ENCODE peak calls at places on chromosomes 16 and 17, in five cellular contexts. U is MM.1S, K is kidney epithelial cell, H is mesendoderm, E is K562. W is an unnamed sample.
A peak's percentile ranks its signal among the peaks of the same experiment; 100 is the strongest.

GRCh38 chr16:886802-887731 is 83.7 kb downstream of the LMF1 start:
- DNase-seq in E (no peak), K (no peak), H (peak; percentile 30), U (no peak), W (no peak)

GRCh38 chr17:79721993-79722671 is 8.6 kb upstream of the ENPP7 start:
- DNase-seq in E (peak; percentile 47), U (no peak), H (peak; percentile 65), K (no peak), W (no peak)

GRCh38 chr16:47230296-47230695 is 86.6 kb upstream of the NETO2 start:
- DNase-seq in K (no peak), U (no peak), E (no peak), H (no peak), W (no peak)

GRCh38 chr17:37699285-37699973 is 45.4 kb downstream of the HNF1B start:
- DNase-seq in U (no peak), K (no peak), H (no peak), E (no peak), W (no peak)

GRCh38 chr17:78019367-78019975 is 61.0 kb downstream of the TNRC6C start:
- DNase-seq in H (peak; percentile 41), U (peak; percentile 55), E (peak; percentile 23), K (no peak), W (no peak)

GRCh38 chr17:52030096-52030495 is 128.4 kb downstream of the CA10 start:
- DNase-seq in H (peak; percentile 16), K (no peak), E (no peak), U (no peak), W (no peak)

GRCh38 chr16:29806096-29806579 is at the start of gene MAZ:
- DNase-seq in K (no peak), H (no peak), U (peak; percentile 84), E (peak; percentile 78), W (peak; percentile 97)

GRCh38 chr17:40122944-40123810 is 1.4 kb downstream of the MSL1 start:
- DNase-seq in K (no peak), H (peak; percentile 88), E (peak; percentile 61), U (peak; percentile 54), W (peak; percentile 50)

GRCh38 chr16:17343729-17344128 is 127.0 kb downstream of the XYLT1 start:
- DNase-seq in H (no peak), K (no peak), E (no peak), U (no peak), W (no peak)

GRCh38 chr16:52569296-52569695 is 22.4 kb upstream of the TOX3 start:
- DNase-seq in E (no peak), U (no peak), K (no peak), H (no peak), W (no peak)

GRCh38 chr16:894841-895240 is 75.9 kb downstream of the LMF1 start:
- DNase-seq in U (no peak), K (no peak), E (peak; percentile 59), H (no peak), W (no peak)

GRCh38 chr16:77840623-77841274 is 52.4 kb downstream of the VAT1L start:
- DNase-seq in K (no peak), H (no peak), E (no peak), U (no peak), W (no peak)

GRCh38 chr16:8113843-8114242 is 476.5 kb downstream of the TMEM114 start:
- DNase-seq in H (no peak), E (no peak), K (no peak), U (no peak), W (no peak)

GRCh38 chr16:80899804-80900592 is 95.6 kb upstream of the CDYL2 start:
- DNase-seq in K (no peak), E (no peak), H (no peak), U (no peak), W (peak; percentile 90)

GRCh38 chr16:85471469-85472431 is 141.4 kb upstream of the GSE1 start:
- DNase-seq in U (no peak), E (no peak), H (no peak), K (no peak), W (no peak)

GRCh38 chr17:75875940-75876189 is 2.5 kb downstream of the TRIM47 start:
- DNase-seq in H (no peak), E (no peak), K (no peak), U (no peak), W (peak; percentile 79)

GRCh38 chr17:76697702-76698465 is 12.9 kb downstream of the MXRA7 start:
- DNase-seq in U (no peak), E (peak; percentile 67), H (peak; percentile 79), K (no peak), W (no peak)

GRCh38 chr16:72921106-72921505 is 126.8 kb downstream of the ZFHX3 start:
- DNase-seq in E (no peak), U (no peak), K (no peak), H (no peak), W (no peak)

GRCh38 chr17:63621684-63622570 is at the start of gene MAP3K3:
- DNase-seq in E (peak; percentile 99), U (peak; percentile 100), H (peak; percentile 100), K (peak; percentile 99), W (peak; percentile 100)

GRCh38 chr17:76145231-76146052 is 4.4 kb upstream of the FOXJ1 start:
- DNase-seq in K (no peak), U (peak; percentile 71), H (no peak), E (no peak), W (no peak)

GRCh38 chr16:15653227-15653626 is 3.2 kb downstream of the NDE1 start:
- DNase-seq in H (peak; percentile 27), U (no peak), K (no peak), E (no peak), W (peak; percentile 93)

GRCh38 chr17:45904886-45905285 is 10.5 kb downstream of the MAPT start:
- DNase-seq in K (no peak), U (no peak), E (no peak), H (no peak), W (no peak)

GRCh38 chr17:81869221-81870154 is 1.6 kb downstream of the ARHGDIA start:
- DNase-seq in K (no peak), E (peak; percentile 66), H (peak; percentile 70), U (no peak), W (no peak)

GRCh38 chr17:74125160-74125559 is 78.3 kb upstream of the RPL38 start:
- DNase-seq in U (no peak), K (no peak), H (no peak), E (no peak), W (no peak)

GRCh38 chr16:88700636-88701482 is 5.3 kb downstream of the RNF166 start:
- DNase-seq in H (no peak), K (peak; percentile 56), U (peak; percentile 81), E (peak; percentile 77), W (no peak)

DNA sequence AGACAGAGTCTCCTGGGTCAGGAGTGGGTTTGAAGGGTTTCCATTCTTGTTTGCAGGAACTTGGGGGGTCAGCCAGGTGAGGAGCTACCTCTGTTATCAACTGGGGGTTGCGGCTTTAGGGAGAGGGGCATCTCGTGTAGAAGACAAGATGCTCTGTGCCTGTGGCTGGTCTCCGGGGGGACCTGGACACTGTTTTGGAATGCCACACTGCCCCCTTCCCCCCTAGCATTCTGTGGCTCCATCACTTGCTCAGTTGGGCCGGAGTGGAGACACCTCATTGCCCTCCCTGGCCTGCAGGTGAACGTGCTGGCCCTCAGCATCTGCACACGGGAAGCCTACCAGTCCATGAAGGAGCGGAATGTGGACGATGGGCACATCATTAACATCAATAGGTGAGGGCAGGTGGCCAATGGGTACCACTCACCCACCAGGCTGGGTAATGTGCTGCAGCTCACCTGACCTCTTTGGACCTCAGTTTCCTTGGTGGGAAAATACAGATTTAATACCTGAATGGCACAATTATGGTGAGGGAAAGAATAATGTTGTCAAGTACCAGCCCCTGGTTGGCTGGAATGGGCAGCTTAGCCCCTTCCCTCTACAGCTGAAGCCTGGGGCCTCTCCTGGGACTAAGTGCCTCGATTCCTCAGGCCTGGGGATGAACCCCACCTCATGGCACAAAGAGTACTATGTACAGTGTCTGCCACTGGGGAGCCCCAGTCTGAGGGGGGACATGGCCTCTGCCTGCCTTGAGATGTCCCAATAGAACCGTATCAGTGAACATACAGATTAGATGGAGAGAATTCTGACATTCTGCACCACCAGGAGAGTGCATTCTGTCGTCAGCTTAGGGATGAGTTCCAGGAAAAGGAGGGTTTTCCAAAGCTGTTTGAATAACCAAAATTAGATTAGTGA is 3.3 kb upstream of the MRM1 start:
- DNase-seq in U (no peak), H (no peak), K (no peak), E (no peak), W (no peak)
- H3K4me3 ChIP-seq in U (no peak overlapping the region), H (no peak overlapping the region), K (no peak overlapping the region), E (no peak overlapping the region), W (no peak overlapping the region)

DNA sequence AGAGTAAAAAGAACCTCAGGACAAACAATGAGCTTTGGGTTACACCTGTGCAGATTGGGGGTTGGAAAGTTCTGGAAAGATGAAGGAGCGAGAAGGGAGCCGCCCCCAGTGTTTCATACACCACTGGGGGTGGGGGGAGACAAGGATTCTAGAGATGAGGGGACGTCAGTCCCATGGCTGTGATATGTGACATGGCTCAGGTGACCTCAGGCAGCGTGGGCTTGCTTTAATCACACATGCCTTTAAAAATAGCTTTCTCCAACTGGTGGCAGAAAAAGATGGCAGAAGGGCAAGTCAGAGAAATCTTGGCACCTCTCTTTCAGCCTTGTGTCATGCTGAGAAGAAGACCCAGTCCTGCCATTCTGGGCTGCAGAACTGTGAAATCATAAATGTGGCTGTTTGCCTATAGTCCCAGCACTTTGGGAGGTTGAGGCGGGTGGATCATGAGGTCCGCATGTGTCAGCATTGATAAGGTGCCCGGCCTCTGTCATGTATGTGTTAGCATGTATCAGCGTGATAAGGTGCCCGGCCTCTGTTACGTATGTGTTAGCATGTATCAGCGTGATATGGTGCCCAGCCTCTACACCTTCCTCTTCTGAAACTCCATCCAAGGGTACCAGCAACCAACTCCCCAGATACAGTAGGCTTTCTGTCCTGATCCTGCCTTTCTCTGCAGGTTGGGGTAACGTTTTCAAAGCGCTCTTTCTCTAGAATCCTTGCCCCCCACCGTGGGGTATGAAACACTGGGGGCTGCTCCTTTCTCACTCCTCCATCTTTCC is 25.0 kb downstream of the WIPI1 start:
- DNase-seq in E (no peak), U (no peak), K (no peak), H (no peak), W (no peak)
- H3K36me3 ChIP-seq in E (peaks cover 2% of the 10 kb centered on the region), U (peaks cover 14% of the 10 kb centered on the region), K (peaks cover 4% of the 10 kb centered on the region), H (no peaks in the 10 kb centered on the region), W (peaks cover 19% of the 10 kb centered on the region)

DNA sequence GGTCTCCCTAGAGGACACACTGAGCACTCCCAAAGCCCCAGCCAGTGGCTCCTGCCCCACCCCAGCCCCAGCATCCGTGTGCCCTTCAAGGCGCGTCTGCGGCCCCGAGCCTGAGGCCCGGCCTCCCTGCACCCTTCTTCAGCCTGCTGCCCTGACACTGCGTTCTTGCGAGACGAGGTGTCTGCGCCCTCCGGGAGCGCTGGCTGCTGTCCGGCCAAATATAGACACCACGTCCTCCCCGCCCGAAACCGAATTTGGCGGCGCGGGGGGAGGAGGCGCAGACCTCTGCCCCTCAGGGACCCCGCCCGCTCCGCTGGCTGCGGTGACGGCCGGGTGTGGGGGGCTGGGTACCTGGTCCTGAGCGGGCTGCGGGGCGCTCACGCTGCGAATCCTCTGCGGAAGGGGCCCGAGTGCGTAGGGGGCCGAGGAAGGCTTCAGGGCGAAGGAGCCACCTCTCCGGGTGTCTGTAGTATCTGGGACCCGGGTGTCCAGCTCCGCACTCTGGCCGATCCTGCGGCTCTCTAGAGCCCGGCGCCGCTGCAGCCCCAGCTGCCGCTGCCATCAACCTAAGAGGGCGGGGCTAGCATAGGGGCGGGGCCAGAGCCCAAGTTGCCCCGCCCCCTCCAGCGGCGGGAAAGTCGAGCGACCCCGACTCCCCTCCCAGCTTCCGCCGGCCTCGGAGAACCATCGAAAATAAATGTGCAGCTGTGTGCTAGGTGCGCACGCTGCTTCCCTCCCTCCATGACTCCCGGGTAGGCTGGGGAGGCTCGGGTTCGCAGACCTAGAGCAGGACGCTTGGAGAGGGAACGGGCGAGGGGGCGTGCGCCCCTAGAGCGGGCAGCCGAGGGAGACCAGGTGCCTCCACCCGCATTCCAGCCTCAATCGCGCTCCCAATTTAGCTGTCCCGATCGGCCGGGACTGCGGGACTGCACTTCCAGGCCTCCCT is at the start of gene CORO6:
- DNase-seq in E (peak; percentile 93), K (no peak), U (peak; percentile 70), H (peak; percentile 79), W (peak; percentile 31)
- H3K4me3 ChIP-seq in E (peak within 1 kb of the TSS; percentile 63), K (peak within 1 kb of the TSS; percentile 79), U (peak within 1 kb of the TSS; percentile 74), H (peak within 1 kb of the TSS; percentile 78), W (peak within 1 kb of the TSS; percentile 50)

GRCh38 chr17:7192271-7192937 is 13.2 kb upstream of the ASGR1 start:
- DNase-seq in E (no peak), K (no peak), H (no peak), U (no peak), W (no peak)
- H3K36me3 ChIP-seq in E (peaks cover 21% of the 10 kb centered on the region), K (peaks cover 1% of the 10 kb centered on the region), H (peaks cover 5% of the 10 kb centered on the region), U (no peaks in the 10 kb centered on the region), W (no peaks in the 10 kb centered on the region)